ENCODE peak calls at places on chromosomes 1 and 21, in six cellular contexts. T, O, H, E, X and C are unnamed samples.

GRCh38 chr1:161989108-161989507 is 34.6 kb downstream of the OLFML2B start:
- DNase-seq in T (no peak), O (no peak), H (peak), E (no peak), X (no peak), C (no peak)

GRCh38 chr1:77668924-77669449 is 13.5 kb downstream of the ZZZ3 start:
- DNase-seq in T (no peak), O (no peak), H (no peak), E (no peak), X (no peak), C (no peak)

GRCh38 chr1:7435276-7436055 is 335.6 kb upstream of the VAMP3 start:
- DNase-seq in T (no peak), O (no peak), H (no peak), E (no peak), X (no peak), C (no peak)

GRCh38 chr21:46457801-46458314 is 833 bp upstream of the DIP2A start:
- DNase-seq in T (peak), O (peak), H (no peak), E (peak), X (peak), C (peak)

GRCh38 chr1:155062151-155062686 is 1.3 kb upstream of the EFNA4 start:
- DNase-seq in T (no peak), O (no peak), H (no peak), E (no peak), X (peak), C (peak)

GRCh38 chr21:14888202-14888601 is 176.6 kb downstream of the NRIP1 start:
- DNase-seq in T (no peak), O (no peak), H (no peak), E (no peak), X (no peak), C (no peak)

GRCh38 chr1:7567376-7567775 is 203.7 kb upstream of the VAMP3 start:
- DNase-seq in T (no peak), O (no peak), H (no peak), E (no peak), X (no peak), C (no peak)

GRCh38 chr1:235015291-235015990 is 113.2 kb downstream of the TOMM20 start:
- DNase-seq in T (no peak), O (peak), H (no peak), E (peak), X (no peak), C (no peak)

GRCh38 chr21:33021667-33022066 is 4.1 kb upstream of the OLIG2 start:
- DNase-seq in T (no peak), O (no peak), H (no peak), E (no peak), X (no peak), C (no peak)

GRCh38 chr1:55428944-55429931 is 214.1 kb upstream of the USP24 start:
- DNase-seq in T (peak), O (no peak), H (peak), E (no peak), X (peak), C (no peak)

GRCh38 chr1:41239988-41240610 is 2.0 kb downstream of the SCMH1 start:
- DNase-seq in T (peak), O (peak), H (peak), E (no peak), X (no peak), C (no peak)

GRCh38 chr1:6724517-6725141 is 23.0 kb upstream of the DNAJC11 start:
- DNase-seq in T (peak), O (no peak), H (peak), E (no peak), X (no peak), C (no peak)

GRCh38 chr1:58785424-58786058 is 1.7 kb upstream of the JUN start:
- DNase-seq in T (peak), O (peak), H (peak), E (peak), X (peak), C (peak)

GRCh38 chr1:58932820-58933598 is 149.2 kb upstream of the JUN start:
- DNase-seq in T (peak), O (peak), H (peak), E (no peak), X (peak), C (no peak)

GRCh38 chr1:217191441-217191840 is 439.4 kb downstream of the GPATCH2 start:
- DNase-seq in T (no peak), O (no peak), H (no peak), E (no peak), X (no peak), C (no peak)

GRCh38 chr1:107706181-107706580 is 258.8 kb downstream of the VAV3 start:
- DNase-seq in T (no peak), O (no peak), H (no peak), E (no peak), X (no peak), C (no peak)

GRCh38 chr1:35029756-35030155 is 2.0 kb downstream of the ZMYM6 start:
- DNase-seq in T (no peak), O (no peak), H (no peak), E (no peak), X (no peak), C (no peak)

GRCh38 chr21:17903029-17903806 is 84.1 kb upstream of the C21orf91 start:
- DNase-seq in T (peak), O (peak), H (no peak), E (no peak), X (peak), C (no peak)

GRCh38 chr1:19661721-19662228 is 2.9 kb upstream of the HTR6 start:
- DNase-seq in T (peak), O (peak), H (peak), E (no peak), X (no peak), C (no peak)

GRCh38 chr1:175771301-175771700 is 27.9 kb upstream of the TNR start:
- DNase-seq in T (no peak), O (no peak), H (no peak), E (no peak), X (no peak), C (no peak)